ENCODE peak calls at places on chromosomes 11 and 22, in six cellular contexts. Q, F, L, I, X and A are unnamed samples.

GRCh38 chr11:124329787-124330478 is 9.9 kb upstream of the OR8D2 start:
- DNase-seq in X (no peak), L (peak; percentile 6), F (peak; percentile 28), Q (peak; percentile 2), I (no peak), A (no peak)

GRCh38 chr11:12784987-12785386 is 110.8 kb downstream of the TEAD1 start:
- DNase-seq in Q (no peak), F (no peak), I (no peak), X (no peak), L (no peak), A (no peak)

GRCh38 chr11:59614277-59615131 is 1.1 kb downstream of the OSBP start:
- DNase-seq in X (no peak), I (no peak), Q (no peak), L (peak; percentile 12), F (peak; percentile 7), A (no peak)

GRCh38 chr11:95922099-95922498 is 1.8 kb downstream of the MTMR2 start:
- DNase-seq in F (peak; percentile 32), L (no peak), Q (no peak), I (no peak), X (no peak), A (no peak)

GRCh38 chr11:70508231-70508480 is 109.8 kb downstream of the CTTN start:
- DNase-seq in I (no peak), F (no peak), Q (no peak), X (no peak), L (no peak), A (no peak)

GRCh38 chr11:25734592-25735211 is 597.2 kb upstream of the ANO3 start:
- DNase-seq in Q (peak; percentile 19), F (peak; percentile 54), L (peak; percentile 23), X (no peak), I (peak; percentile 29), A (no peak)

GRCh38 chr11:116955548-116955947 is 118.1 kb upstream of the APOA1 start:
- DNase-seq in L (no peak), I (no peak), X (no peak), F (no peak), Q (no peak), A (no peak)

GRCh38 chr11:109423860-109424190 is 1.8 kb downstream of the C11orf87 start:
- DNase-seq in I (no peak), Q (no peak), L (no peak), F (no peak), X (no peak), A (no peak)

GRCh38 chr11:132222345-132222744 is 851.9 kb downstream of the NTM start:
- DNase-seq in L (no peak), X (no peak), I (no peak), Q (no peak), F (no peak), A (no peak)

GRCh38 chr11:59857444-59858434 is 8.5 kb downstream of the TCN1 start:
- DNase-seq in Q (no peak), L (peak; percentile 80), I (no peak), X (no peak), F (peak; percentile 9), A (no peak)

GRCh38 chr11:35905901-35906661 is 37.8 kb upstream of the LDLRAD3 start:
- DNase-seq in Q (peak; percentile 4), L (no peak), F (no peak), X (no peak), I (no peak), A (no peak)

GRCh38 chr11:83549984-83550667 is 264.0 kb upstream of the CCDC90B start:
- DNase-seq in X (no peak), Q (no peak), F (no peak), L (no peak), I (no peak), A (no peak)

GRCh38 chr11:32290783-32291182 is 144.6 kb downstream of the WT1 start:
- DNase-seq in I (no peak), X (no peak), Q (no peak), L (peak; percentile 21), F (no peak), A (no peak)

GRCh38 chr11:96054870-96055705 is 131.2 kb upstream of the MTMR2 start:
- DNase-seq in F (peak; percentile 67), Q (peak; percentile 64), L (peak; percentile 66), I (peak; percentile 71), X (no peak), A (no peak)

GRCh38 chr11:37264783-37265182 is 666.7 kb upstream of the RAG2 start:
- DNase-seq in X (no peak), Q (no peak), L (no peak), F (no peak), I (no peak), A (no peak)

GRCh38 chr11:92627615-92628201 is 341.7 kb upstream of the MTNR1B start:
- DNase-seq in X (no peak), L (peak; percentile 34), I (no peak), F (no peak), Q (peak; percentile 31), A (no peak)

GRCh38 chr11:128532016-128532570 is 55.3 kb downstream of the ETS1 start:
- DNase-seq in X (no peak), L (no peak), F (no peak), I (no peak), Q (no peak), A (no peak)

GRCh38 chr22:42699953-42700352 is 20.7 kb downstream of the A4GALT start:
- DNase-seq in X (no peak), F (no peak), Q (no peak), L (no peak), I (no peak), A (no peak)

GRCh38 chr11:19027829-19028595 is 32.5 kb downstream of the MRGPRX2 start:
- DNase-seq in L (peak; percentile 48), Q (peak; percentile 55), F (peak; percentile 49), X (no peak), I (no peak), A (no peak)

GRCh38 chr22:39598017-39598965 is 27.7 kb downstream of the CACNA1I start:
- DNase-seq in I (peak; percentile 45), L (peak; percentile 21), X (peak; percentile 95), F (peak; percentile 8), Q (no peak), A (peak; percentile 57)

DNA sequence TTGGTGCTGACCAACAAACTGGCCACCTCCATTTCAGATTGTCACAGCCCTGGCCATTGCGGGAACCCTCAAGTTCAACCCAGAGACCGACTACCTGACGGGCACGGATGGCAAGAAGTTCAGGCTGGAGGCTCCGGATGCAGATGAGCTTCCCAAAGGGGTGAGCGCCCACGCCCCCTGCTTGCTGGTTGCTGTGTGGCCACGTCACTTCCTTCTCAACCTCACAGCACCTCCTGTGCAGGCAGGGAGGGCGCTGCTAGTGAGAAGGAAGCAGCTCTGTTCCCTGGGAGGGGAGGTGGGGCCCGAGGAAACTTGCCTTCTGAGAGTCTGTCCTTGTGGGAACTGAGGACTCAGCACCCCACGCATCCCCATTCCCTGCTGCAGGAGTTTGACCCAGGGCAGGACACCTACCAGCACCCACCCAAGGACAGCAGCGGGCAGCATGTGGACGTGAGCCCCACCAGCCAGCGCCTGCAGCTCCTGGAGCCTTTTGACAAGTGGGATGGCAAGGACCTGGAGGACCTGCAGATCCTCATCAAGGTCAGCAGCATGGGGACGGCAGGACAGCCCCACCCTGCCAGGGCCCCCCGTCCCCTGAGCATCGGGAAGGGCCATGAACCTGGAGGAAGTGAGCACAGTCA is 19.3 kb downstream of the POLR3H start:
- DNase-seq in L (no peak), X (no peak), I (no peak), F (no peak), Q (no peak), A (no peak)
- H4K91ac ChIP-seq in L (no peak overlapping the region), X (no peak overlapping the region), I (no peak overlapping the region), F (no peak overlapping the region), Q (peak overlapping the region; percentile 84), A (no peak overlapping the region)

GRCh38 chr11:10004526-10005113 is 289.4 kb downstream of the SBF2 start:
- DNase-seq in L (peak; percentile 59), I (no peak), F (no peak), X (no peak), Q (no peak), A (peak; percentile 25)
- H2BK120ac ChIP-seq in L (no peak overlapping the region), I (no peak overlapping the region), F (no peak overlapping the region), X (no peak overlapping the region), Q (no peak overlapping the region), A (no peak overlapping the region)

GRCh38 chr11:134037093-134037908 is 31.6 kb upstream of the JAM3 start:
- DNase-seq in L (peak; percentile 65), F (peak; percentile 84), X (peak; percentile 79), Q (peak; percentile 59), I (no peak), A (no peak)
- H4K91ac ChIP-seq in L (peak overlapping the region; percentile 89), F (peak overlapping the region; percentile 89), X (no peak overlapping the region), Q (peak overlapping the region; percentile 60), I (no peak overlapping the region), A (peak overlapping the region; percentile 36)

GRCh38 chr11:27215471-27216267 is 147.3 kb downstream of the CCDC34 start:
- DNase-seq in F (no peak), X (peak; percentile 53), I (no peak), Q (no peak), L (no peak), A (peak; percentile 46)

GRCh38 chr11:27216268-27217149 is 146.5 kb downstream of the CCDC34 start:
- DNase-seq in L (no peak), F (peak; percentile 44), X (no peak), I (no peak), Q (peak; percentile 75), A (no peak)

GRCh38 chr11:27217496-27217895 is 145.5 kb downstream of the CCDC34 start:
- DNase-seq in L (no peak), I (no peak), Q (no peak), X (no peak), F (no peak), A (no peak)

GRCh38 chr11:27217948-27218410 is 145.0 kb downstream of the CCDC34 start:
- DNase-seq in I (no peak), Q (peak; percentile 88), F (peak; percentile 71), X (no peak), L (peak; percentile 69), A (no peak)

DNA sequence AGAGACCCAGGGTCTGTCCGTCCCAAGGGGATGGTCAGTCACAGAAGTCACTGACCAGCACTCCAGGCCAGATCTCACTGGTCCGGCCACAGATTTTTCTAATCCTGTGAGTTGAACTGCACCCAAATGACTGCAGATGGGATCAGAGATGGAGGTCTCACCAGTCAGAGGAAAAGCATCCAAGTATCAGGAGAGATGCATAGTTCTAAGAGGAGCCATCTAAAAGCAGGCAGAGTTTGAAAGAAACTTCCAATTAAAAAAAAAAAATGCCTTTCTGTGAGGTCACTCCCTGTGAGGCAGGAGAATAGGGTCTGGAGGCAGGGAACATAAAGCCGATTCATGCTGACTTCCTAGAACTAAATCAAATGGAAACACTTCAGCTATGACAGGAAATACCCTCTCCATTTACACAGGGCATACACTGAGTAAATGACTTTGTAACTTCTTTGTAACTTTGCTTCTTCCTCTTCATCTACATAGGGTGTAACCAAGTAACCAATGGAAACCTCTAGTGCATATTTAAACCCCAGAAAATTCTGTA is 144.4 kb downstream of the CCDC34 start:
- DNase-seq in I (no peak), Q (peak; percentile 95), F (peak; percentile 74), X (no peak), L (peak; percentile 89), A (peak; percentile 39)
- H2BK120ac ChIP-seq in I (no peak overlapping the region), Q (peak overlapping the region; percentile 90), F (no peak overlapping the region), X (no peak overlapping the region), L (peak overlapping the region; percentile 52), A (no peak overlapping the region)